ENCODE peak calls at places on chromosome 11, in eight cellular contexts. M, B, Y, O, Z, E, T and F are unnamed samples.

GRCh38 chr11:16791494-16791961 is 53.1 kb downstream of the C11orf58 start:
- DNase-seq in B (peak; percentile 28), M (peak; percentile 68), Y (peak; percentile 97), T (no peak), E (no peak), Z (peak; percentile 22), O (no peak), F (peak; percentile 94)

GRCh38 chr11:78265326-78265725 is 76.6 kb downstream of the USP35 start:
- DNase-seq in B (no peak), O (no peak), Y (no peak), M (no peak), Z (no peak), E (no peak), T (no peak), F (no peak)

GRCh38 chr11:115607621-115608191 is 103.5 kb upstream of the CADM1 start:
- DNase-seq in Z (peak; percentile 11), M (no peak), T (no peak), B (peak; percentile 66), E (peak; percentile 67), O (peak; percentile 81), Y (no peak), F (peak; percentile 44)

GRCh38 chr11:74504100-74504691 is 10.7 kb upstream of the LIPT2 start:
- DNase-seq in O (no peak), T (no peak), B (no peak), Z (no peak), M (no peak), E (no peak), Y (no peak), F (no peak)

GRCh38 chr11:35619754-35620640 is 1.7 kb downstream of the FJX1 start:
- DNase-seq in O (peak; percentile 56), T (no peak), M (peak; percentile 42), Y (peak; percentile 34), B (peak; percentile 34), Z (peak; percentile 97), E (peak; percentile 34), F (peak; percentile 45)

GRCh38 chr11:84164722-84165121 is 878.6 kb upstream of the CCDC90B start:
- DNase-seq in B (no peak), Y (no peak), E (no peak), M (no peak), Z (no peak), O (no peak), T (no peak), F (no peak)

GRCh38 chr11:119737678-119738439 is 8.9 kb upstream of the NECTIN1 start:
- DNase-seq in B (no peak), Y (no peak), O (no peak), Z (no peak), E (no peak), M (no peak), T (no peak), F (no peak)

GRCh38 chr11:63978551-63979235 is 4.3 kb downstream of the COX8A start:
- DNase-seq in M (no peak), E (no peak), Y (no peak), Z (peak; percentile 58), B (no peak), O (no peak), T (no peak), F (no peak)

GRCh38 chr11:58444285-58444684 is 2.2 kb upstream of the OR5B12 start:
- DNase-seq in O (no peak), M (no peak), Z (no peak), T (no peak), E (no peak), Y (no peak), B (no peak), F (no peak)

GRCh38 chr11:32939866-32940265 is 47.3 kb downstream of the QSER1 start:
- DNase-seq in M (no peak), B (no peak), E (no peak), Z (no peak), T (no peak), O (no peak), Y (no peak), F (peak; percentile 15)

GRCh38 chr11:61116426-61117214 is 14.3 kb downstream of the CD5 start:
- DNase-seq in E (no peak), B (no peak), M (no peak), T (no peak), Y (no peak), Z (no peak), O (no peak), F (no peak)

GRCh38 chr11:132217856-132218255 is 847.4 kb downstream of the NTM start:
- DNase-seq in Y (no peak), O (no peak), E (no peak), B (no peak), T (no peak), Z (no peak), M (no peak), F (no peak)

DNA sequence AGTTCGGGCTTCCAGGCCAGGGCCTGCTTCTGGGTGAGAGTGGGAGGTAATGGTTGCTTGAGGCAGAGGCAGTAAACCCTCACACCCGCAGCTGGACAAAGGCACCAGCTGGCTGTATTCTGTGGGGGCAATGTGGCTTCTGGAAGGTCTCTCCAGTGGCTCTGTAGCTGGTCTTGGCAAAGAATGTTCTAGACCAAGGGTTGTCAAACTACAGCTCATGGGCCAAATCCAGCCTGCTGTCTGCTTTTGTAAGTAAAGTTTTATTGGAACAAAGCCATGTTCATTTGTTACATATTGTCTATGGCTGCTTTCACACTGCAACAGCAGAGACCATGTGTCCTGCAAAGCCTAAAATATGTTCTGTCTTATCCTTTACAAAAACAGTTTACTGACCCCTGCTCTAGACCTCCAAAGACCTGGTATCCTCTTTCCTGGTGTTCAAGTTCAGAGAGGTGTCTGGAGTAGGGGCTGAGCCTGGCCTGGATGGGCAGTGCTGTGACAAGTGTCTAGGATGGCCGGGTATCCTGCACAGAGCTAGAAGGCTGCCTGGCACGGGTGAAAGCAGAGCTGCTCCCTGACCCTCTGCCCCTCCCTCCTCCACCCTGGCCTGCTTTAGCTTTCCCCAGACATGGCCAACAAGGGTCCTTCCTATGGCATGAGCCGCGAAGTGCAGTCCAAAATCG is 3.4 kb downstream of the TAGLN start:
- DNase-seq in B (no peak), T (no peak), Y (no peak), M (no peak), Z (peak; percentile 14), O (no peak), E (no peak), F (peak; percentile 30)
- H3K4me3 ChIP-seq in B (peak overlapping the region; percentile 60), T (no peak overlapping the region), Y (peak overlapping the region; percentile 67), M (no peak overlapping the region), Z (no peak overlapping the region), O (no peak overlapping the region), E (peak overlapping the region; percentile 59), F (peak overlapping the region; percentile 79)

GRCh38 chr11:68312780-68313573 is 586 bp downstream of the LRP5 start:
- DNase-seq in B (no peak), M (no peak), T (peak; percentile 17), Y (no peak), O (peak; percentile 51), E (no peak), Z (no peak), F (peak; percentile 59)

GRCh38 chr11:68309621-68310185 is 2.7 kb upstream of the LRP5 start:
- DNase-seq in E (no peak), B (no peak), Z (no peak), M (no peak), Y (no peak), O (peak; percentile 55), T (no peak), F (no peak)

GRCh38 chr11:68313574-68314202 is 1.3 kb downstream of the LRP5 start:
- DNase-seq in M (no peak), T (no peak), E (no peak), Z (no peak), Y (no peak), B (no peak), O (peak; percentile 49), F (peak; percentile 65)

GRCh38 chr11:68312117-68312779 is at the start of gene LRP5:
- DNase-seq in E (peak; percentile 46), T (no peak), M (no peak), O (peak; percentile 71), Y (no peak), Z (no peak), B (no peak), F (peak; percentile 78)

GRCh38 chr11:68311155-68312116 is 955 bp upstream of the LRP5 start:
- DNase-seq in O (no peak), T (no peak), Z (no peak), Y (no peak), E (no peak), B (no peak), M (no peak), F (no peak)
- H3K4me3 ChIP-seq in O (peak overlapping the region; percentile 19), T (no peak overlapping the region), Z (no peak overlapping the region), Y (no peak overlapping the region), E (peak overlapping the region; percentile 43), B (peak overlapping the region; percentile 42), M (peak overlapping the region; percentile 91), F (peak overlapping the region; percentile 47)

GRCh38 chr11:71432761-71433647 is 15.2 kb downstream of the DHCR7 start:
- DNase-seq in T (no peak), E (no peak), Y (no peak), Z (no peak), M (no peak), O (no peak), B (no peak), F (no peak)

GRCh38 chr11:71434576-71435130 is 13.5 kb downstream of the DHCR7 start:
- DNase-seq in Z (no peak), M (no peak), E (no peak), T (no peak), Y (no peak), B (no peak), O (no peak), F (no peak)

GRCh38 chr11:71435278-71435951 is 12.8 kb downstream of the DHCR7 start:
- DNase-seq in E (no peak), Z (no peak), T (no peak), M (no peak), O (no peak), Y (no peak), B (no peak), F (no peak)

GRCh38 chr11:71431271-71431670 is 16.9 kb downstream of the DHCR7 start:
- DNase-seq in E (no peak), Y (no peak), M (no peak), T (no peak), O (no peak), Z (peak; percentile 29), B (no peak), F (no peak)

DNA sequence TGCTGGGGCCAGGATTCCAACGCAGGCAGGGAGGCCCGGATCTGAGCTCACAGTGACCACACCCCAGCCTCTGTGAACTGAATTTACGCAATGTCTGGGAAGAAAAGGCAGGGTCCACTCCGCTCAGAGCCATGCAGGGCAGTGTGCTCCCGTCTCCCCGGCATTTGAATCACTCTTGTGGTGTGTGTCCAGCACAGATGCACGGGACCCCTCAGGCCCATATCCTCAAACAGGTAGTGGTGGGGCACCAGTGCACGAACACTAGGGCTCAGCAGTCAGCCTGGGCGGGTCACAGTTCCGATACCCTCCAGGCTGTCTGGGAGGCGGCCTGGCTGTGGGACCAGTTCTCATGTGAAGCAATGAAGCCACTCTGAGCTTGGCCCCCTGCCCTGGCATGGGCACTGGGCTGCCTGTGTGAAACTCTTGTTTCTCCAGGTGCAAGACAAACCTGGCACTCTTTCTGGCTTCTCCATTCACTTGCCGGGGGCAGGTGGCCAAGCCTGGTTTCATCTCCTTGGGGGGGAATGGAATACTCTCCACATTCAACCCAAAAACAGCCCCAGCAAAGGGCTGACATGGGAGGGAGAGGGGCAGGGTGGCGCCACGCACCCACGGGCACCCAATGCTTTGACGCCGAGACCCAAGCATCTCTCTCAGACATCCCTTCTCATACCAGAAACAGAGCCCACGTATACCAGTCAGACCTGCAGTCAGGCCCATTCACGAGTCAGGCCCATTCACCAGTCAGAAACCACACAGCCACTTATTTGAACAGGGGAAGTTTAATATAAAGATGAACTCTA is 14.3 kb downstream of the DHCR7 start:
- DNase-seq in O (no peak), Y (peak; percentile 57), M (no peak), T (no peak), E (no peak), B (no peak), Z (no peak), F (peak; percentile 30)
- H3K4me3 ChIP-seq in O (no peak overlapping the region), Y (no peak overlapping the region), M (no peak overlapping the region), T (no peak overlapping the region), E (no peak overlapping the region), B (no peak overlapping the region), Z (no peak overlapping the region), F (peak overlapping the region; percentile 46)

GRCh38 chr11:47400813-47401279 is 7.5 kb upstream of the SLC39A13 start:
- DNase-seq in B (no peak), O (no peak), E (no peak), T (no peak), Y (no peak), M (no peak), Z (peak; percentile 72), F (no peak)
- H3K4me3 ChIP-seq in B (peak overlapping the region; percentile 58), O (peak overlapping the region; percentile 22), E (peak overlapping the region; percentile 56), T (no peak overlapping the region), Y (no peak overlapping the region), M (no peak overlapping the region), Z (no peak overlapping the region), F (no peak overlapping the region)